ENCODE peak calls at places on chromosome 13, in eight cellular contexts. H, C, L, U, F, R, A and T are unnamed samples.

GRCh38 chr13:30204564-30204963 is 102.8 kb downstream of the KATNAL1 start:
- DNase-seq in A (no peak), H (no peak), L (no peak), R (no peak), C (peak; percentile 59), U (no peak), F (no peak), T (no peak)

GRCh38 chr13:43058318-43058674 is 34.9 kb downstream of the DNAJC15 start:
- DNase-seq in F (no peak), U (no peak), C (no peak), L (peak; percentile 24), A (peak; percentile 70), H (no peak), R (peak; percentile 82), T (no peak)

GRCh38 chr13:38563739-38564138 is 123.1 kb upstream of the FREM2 start:
- DNase-seq in R (no peak), U (no peak), C (no peak), A (no peak), L (no peak), F (no peak), H (no peak), T (no peak)

GRCh38 chr13:40639226-40639681 is 27.2 kb downstream of the FOXO1 start:
- DNase-seq in A (peak; percentile 67), H (no peak), U (no peak), L (peak; percentile 30), C (no peak), F (no peak), R (peak; percentile 79), T (no peak)

GRCh38 chr13:113730145-113730750 is 28.8 kb upstream of the TMEM255B start:
- DNase-seq in A (no peak), H (no peak), U (no peak), C (no peak), L (no peak), F (no peak), R (no peak), T (no peak)

GRCh38 chr13:93635687-93636086 is 409.1 kb downstream of the GPC6 start:
- DNase-seq in H (no peak), F (no peak), R (peak; percentile 93), U (no peak), L (no peak), A (peak; percentile 12), C (no peak), T (peak; percentile 50)

GRCh38 chr13:106998664-106999063 is 430.7 kb upstream of the ARGLU1 start:
- DNase-seq in L (no peak), A (no peak), F (no peak), H (no peak), C (no peak), U (no peak), R (no peak), T (no peak)

GRCh38 chr13:32164622-32165268 is 133.2 kb downstream of the FRY start:
- DNase-seq in L (no peak), F (no peak), A (peak; percentile 86), R (peak; percentile 73), C (peak; percentile 50), U (peak; percentile 20), H (no peak), T (no peak)

GRCh38 chr13:49183672-49184315 is 36.3 kb upstream of the MLNR start:
- DNase-seq in R (peak; percentile 61), U (no peak), C (no peak), L (no peak), A (peak; percentile 26), H (no peak), F (no peak), T (no peak)

GRCh38 chr13:79395881-79396280 is 10.2 kb downstream of the RBM26 start:
- DNase-seq in L (no peak), H (no peak), F (no peak), A (no peak), U (no peak), R (no peak), C (no peak), T (no peak)

GRCh38 chr13:35988648-35989081 is 142.5 kb downstream of the DCLK1 start:
- DNase-seq in R (peak; percentile 95), H (no peak), A (peak; percentile 94), L (no peak), C (no peak), F (no peak), U (no peak), T (no peak)

GRCh38 chr13:50950808-50951207 is 41.2 kb downstream of the RNASEH2B start:
- DNase-seq in L (no peak), H (no peak), F (no peak), U (no peak), A (no peak), C (no peak), R (no peak), T (no peak)

GRCh38 chr13:72384879-72385278 is 342.6 kb downstream of the MZT1 start:
- DNase-seq in F (no peak), A (peak; percentile 57), C (no peak), H (no peak), R (peak; percentile 47), U (no peak), L (no peak), T (peak; percentile 15)

GRCh38 chr13:35481777-35482176 is 5.3 kb upstream of the MAB21L1 start:
- DNase-seq in A (no peak), L (no peak), C (no peak), R (no peak), U (no peak), H (no peak), F (no peak), T (no peak)

GRCh38 chr13:80082396-80083096 is 258.4 kb downstream of the SPRY2 start:
- DNase-seq in R (peak; percentile 85), A (peak; percentile 84), H (no peak), L (no peak), F (no peak), C (no peak), U (no peak), T (no peak)

GRCh38 chr13:49998714-49999624 is 2.1 kb downstream of the TRIM13 start:
- DNase-seq in U (no peak), C (peak; percentile 20), A (no peak), F (no peak), R (no peak), H (no peak), L (no peak), T (no peak)

GRCh38 chr13:82627183-82627582 is 1255.1 kb downstream of the SLITRK1 start:
- DNase-seq in L (no peak), R (peak; percentile 39), H (no peak), F (no peak), A (peak; percentile 1), C (no peak), U (peak; percentile 63), T (no peak)

GRCh38 chr13:105627270-105627669 is 908.2 kb downstream of the EFNB2 start:
- DNase-seq in H (no peak), R (no peak), C (no peak), L (no peak), A (peak; percentile 62), U (no peak), F (no peak), T (no peak)

GRCh38 chr13:74710006-74710405 is 575.8 kb upstream of the KLF12 start:
- DNase-seq in H (no peak), L (no peak), A (peak; percentile 86), F (no peak), R (peak; percentile 61), U (no peak), C (no peak), T (no peak)

GRCh38 chr13:47190696-47191095 is 293.8 kb upstream of the HTR2A start:
- DNase-seq in R (peak; percentile 40), U (no peak), C (no peak), H (no peak), L (no peak), A (no peak), F (no peak), T (no peak)

GRCh38 chr13:71874490-71874889 is 7.5 kb upstream of the DACH1 start:
- DNase-seq in R (no peak), L (no peak), A (no peak), C (no peak), U (no peak), H (no peak), F (no peak), T (no peak)

GRCh38 chr13:86080340-86080995 is 281.2 kb upstream of the SLITRK6 start:
- DNase-seq in F (no peak), A (no peak), U (no peak), H (no peak), L (no peak), R (peak; percentile 3), C (no peak), T (no peak)

GRCh38 chr13:67148219-67148583 is 81.9 kb downstream of the PCDH9 start:
- DNase-seq in A (peak; percentile 80), F (no peak), C (no peak), H (no peak), R (peak; percentile 62), L (no peak), U (no peak), T (no peak)

GRCh38 chr13:26584713-26585112 is 27.2 kb downstream of the WASF3 start:
- DNase-seq in R (peak; percentile 86), L (no peak), C (no peak), H (no peak), U (no peak), F (no peak), A (peak; percentile 72), T (no peak)

GRCh38 chr13:41955605-41956004 is 5.3 kb downstream of the VWA8 start:
- DNase-seq in A (no peak), C (no peak), H (no peak), R (no peak), L (no peak), U (no peak), F (no peak), T (no peak)

GRCh38 chr13:49367640-49368431 is 76.0 kb downstream of the CAB39L start:
- DNase-seq in H (no peak), R (no peak), L (no peak), F (no peak), C (no peak), A (no peak), U (no peak), T (no peak)

GRCh38 chr13:98060282-98060681 is 82.6 kb upstream of the FARP1 start:
- DNase-seq in L (no peak), C (no peak), A (peak; percentile 19), R (peak; percentile 8), H (no peak), F (no peak), U (no peak), T (no peak)